ENCODE peak calls at places on chromosomes 11 and 22, in five cellular contexts. U, O, S, D and X are unnamed samples.

GRCh38 chr11:126702987-126703386 is 297.6 kb downstream of the KIRREL3 start:
- DNase-seq in U (no peak), O (no peak), S (no peak), D (peak; percentile 40), X (no peak)

GRCh38 chr22:38824587-38824986 is 19.2 kb downstream of the NPTXR start:
- DNase-seq in U (peak; percentile 44), O (peak; percentile 67), S (no peak), D (peak; percentile 38), X (no peak)

GRCh38 chr11:67648796-67649613 is 1.5 kb downstream of the ACY3 start:
- DNase-seq in U (peak; percentile 26), O (no peak), S (no peak), D (no peak), X (no peak)

GRCh38 chr11:31557991-31558390 is 48.4 kb downstream of the ELP4 start:
- DNase-seq in U (no peak), O (no peak), S (no peak), D (no peak), X (no peak)

GRCh38 chr11:17541330-17541885 is 2.8 kb downstream of the USH1C start:
- DNase-seq in U (peak; percentile 46), O (peak; percentile 27), S (no peak), D (peak; percentile 5), X (no peak)

GRCh38 chr11:95577716-95578460 is 211.7 kb downstream of the FAM76B start:
- DNase-seq in U (no peak), O (peak; percentile 27), S (no peak), D (no peak), X (no peak)

GRCh38 chr22:28142361-28142801 is 223.3 kb upstream of the PITPNB start:
- DNase-seq in U (no peak), O (peak; percentile 12), S (no peak), D (no peak), X (peak; percentile 36)

GRCh38 chr11:84384637-84385227 is 1098.6 kb upstream of the CCDC90B start:
- DNase-seq in U (no peak), O (peak; percentile 73), S (peak; percentile 3), D (no peak), X (peak; percentile 17)

GRCh38 chr11:32538804-32539203 is 44.8 kb upstream of the EIF3M start:
- DNase-seq in U (no peak), O (no peak), S (no peak), D (no peak), X (no peak)

GRCh38 chr22:28801845-28802594 is 1.7 kb upstream of the XBP1 start:
- DNase-seq in U (peak; percentile 53), O (no peak), S (no peak), D (no peak), X (peak; percentile 39)

GRCh38 chr22:18927573-18927972 is 8.5 kb downstream of the PRODH start:
- DNase-seq in U (no peak), O (no peak), S (no peak), D (no peak), X (no peak)

GRCh38 chr11:10920205-10920604 is 62.4 kb upstream of the ZBED5 start:
- DNase-seq in U (no peak), O (no peak), S (no peak), D (no peak), X (no peak)

GRCh38 chr11:74846770-74847169 is 98.1 kb downstream of the RNF169 start:
- DNase-seq in U (no peak), O (peak; percentile 43), S (no peak), D (no peak), X (no peak)
- TF ChIP-seq CTCF in U (no peak), O (no peak), S (no peak), D (no peak), X (no peak)

GRCh38 chr11:86952933-86953637 is 2.1 kb downstream of the FZD4 start:
- DNase-seq in U (no peak), O (no peak), S (no peak), D (no peak), X (no peak)
- H3K4me1 ChIP-seq in U (peaks cover 3% of the 10 kb centered on the region), O (peaks cover 36% of the 10 kb centered on the region), S (peaks cover 40% of the 10 kb centered on the region), D (peaks cover 90% of the 10 kb centered on the region), X (peaks cover 5% of the 10 kb centered on the region)

DNA sequence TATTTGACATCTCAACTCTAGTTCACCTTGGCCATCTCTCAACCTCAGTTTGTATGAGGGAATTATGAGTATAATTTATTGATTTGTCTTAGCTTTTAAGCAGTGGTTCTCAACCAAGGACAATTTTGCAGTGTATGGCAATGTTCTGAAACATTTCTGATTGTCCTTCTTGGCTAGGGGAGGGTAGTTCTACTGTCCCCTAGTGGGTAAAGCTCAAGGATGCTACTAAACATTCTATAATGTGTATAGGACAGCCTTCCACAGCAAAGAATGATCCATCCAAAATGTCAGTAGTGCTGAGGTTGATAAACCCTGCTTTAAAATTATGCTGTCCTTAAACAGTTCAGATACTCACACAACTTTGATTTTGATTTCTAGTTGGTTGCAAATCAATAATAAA is 78.1 kb upstream of the ALKBH3 start:
- DNase-seq in U (no peak), O (peak; percentile 20), S (no peak), D (no peak), X (no peak)
- TF ChIP-seq CTCF in U (no peak), O (peak; percentile 57), S (no peak), D (peak; percentile 30), X (no peak)

GRCh38 chr11:73374130-73374529 is 2.1 kb upstream of the RELT start:
- DNase-seq in U (no peak), O (no peak), S (no peak), D (no peak), X (no peak)

GRCh38 chr11:73379189-73379880 is 3.1 kb downstream of the RELT start:
- DNase-seq in U (peak; percentile 54), O (peak; percentile 35), S (no peak), D (no peak), X (no peak)

GRCh38 chr11:73376168-73376802 is at the start of gene RELT:
- DNase-seq in U (peak; percentile 96), O (peak; percentile 98), S (peak; percentile 20), D (peak; percentile 89), X (peak; percentile 81)

GRCh38 chr11:73375830-73376167 is 400 bp upstream of the RELT start:
- DNase-seq in U (no peak), O (no peak), S (no peak), D (no peak), X (no peak)

DNA sequence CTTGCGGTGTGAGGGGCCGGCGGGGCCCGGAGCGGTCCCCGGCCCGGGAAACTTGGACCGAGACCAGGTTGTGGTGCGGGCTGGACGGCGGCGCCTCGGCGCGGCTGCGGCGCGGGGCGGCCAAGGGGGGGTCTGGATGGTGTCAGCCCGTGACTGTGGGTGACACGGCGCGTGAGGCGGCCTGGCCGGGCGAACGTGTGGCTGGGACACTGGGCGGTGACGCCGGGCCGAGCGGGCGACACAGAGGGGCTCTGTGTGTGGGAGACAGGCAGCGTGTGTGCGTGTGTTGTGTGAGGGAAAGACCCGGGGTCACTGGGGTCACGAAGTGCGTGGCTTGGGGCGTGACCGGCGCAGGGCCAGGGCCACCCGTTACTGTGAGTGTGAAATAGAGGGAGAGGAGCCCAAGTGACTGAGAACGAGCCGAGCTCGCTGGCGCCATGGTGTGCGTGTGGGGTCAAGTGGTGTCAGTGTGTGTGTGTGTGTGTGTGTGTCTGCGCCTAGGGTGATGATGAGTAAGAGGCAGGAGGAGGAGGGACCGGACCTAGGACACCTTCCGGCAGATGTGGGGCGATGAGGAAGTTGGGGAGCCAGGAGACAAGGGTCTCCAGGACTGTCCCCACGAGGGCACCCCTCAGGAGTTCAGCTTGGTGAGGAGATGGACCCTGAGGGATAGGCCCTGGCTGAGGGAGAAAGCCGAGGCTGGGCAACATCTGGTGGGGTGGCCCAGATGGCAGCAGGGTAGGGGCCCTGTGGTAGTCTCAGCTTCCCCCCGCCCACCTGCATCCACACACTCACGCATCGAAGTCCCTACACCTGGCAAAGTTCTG is 817 bp downstream of the RELT start:
- DNase-seq in U (peak; percentile 64), O (peak; percentile 69), S (peak; percentile 51), D (peak; percentile 45), X (peak; percentile 58)
- H3K4me1 ChIP-seq in U (no peaks in the 10 kb centered on the region), O (peaks cover 28% of the 10 kb centered on the region), S (peaks cover 3% of the 10 kb centered on the region), D (peaks cover 70% of the 10 kb centered on the region), X (no peaks in the 10 kb centered on the region)

DNA sequence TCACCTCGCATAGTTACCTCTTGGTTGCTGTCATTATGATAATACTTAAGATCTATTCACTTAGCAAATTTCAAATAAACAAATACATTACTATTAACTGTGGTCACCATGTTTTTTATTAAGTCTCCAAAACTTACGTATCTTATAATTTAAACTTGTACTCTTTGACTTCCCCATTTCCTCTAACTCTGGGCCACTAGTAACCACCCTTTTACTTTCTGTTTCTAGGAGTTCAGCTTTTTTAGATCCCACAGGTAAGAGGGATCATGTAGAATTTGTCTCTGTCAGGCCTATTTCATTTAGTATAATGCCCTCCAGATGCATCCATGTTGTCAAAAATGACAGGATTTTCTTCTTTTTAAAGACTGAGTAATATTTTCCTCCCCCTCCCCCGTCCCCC is 212.4 kb upstream of the C11orf87 start:
- DNase-seq in U (no peak), O (no peak), S (no peak), D (no peak), X (no peak)
- TF ChIP-seq CTCF in U (no peak), O (no peak), S (no peak), D (no peak), X (no peak)

GRCh38 chr11:118442903-118443589 is 6.8 kb downstream of the KMT2A start:
- DNase-seq in U (no peak), O (no peak), S (no peak), D (no peak), X (no peak)

GRCh38 chr11:118443590-118444218 is 7.4 kb downstream of the KMT2A start:
- DNase-seq in U (no peak), O (no peak), S (no peak), D (no peak), X (no peak)

GRCh38 chr11:118438314-118438931 is 2.1 kb downstream of the KMT2A start:
- DNase-seq in U (no peak), O (peak; percentile 69), S (no peak), D (peak; percentile 14), X (peak; percentile 16)

GRCh38 chr11:118439656-118440055 is 3.4 kb downstream of the KMT2A start:
- DNase-seq in U (no peak), O (no peak), S (no peak), D (no peak), X (no peak)

GRCh38 chr11:118441770-118442169 is 5.5 kb downstream of the KMT2A start:
- DNase-seq in U (no peak), O (no peak), S (no peak), D (no peak), X (no peak)
- H3K4me1 ChIP-seq in U (peaks cover 31% of the 10 kb centered on the region), O (peaks cover 26% of the 10 kb centered on the region), S (peaks cover 31% of the 10 kb centered on the region), D (peaks cover 87% of the 10 kb centered on the region), X (no peaks in the 10 kb centered on the region)